ENCODE peak calls at places on chromosomes 6 and 20, in six cellular contexts. One of them, this sample, is unnamed.

GRCh38 chr6:87573307-87574024 is 16.3 kb downstream of the RARS2 start:
- DNase-seq in stimulated activated CD4-positive, alpha-beta T cell treated with anti-CD3 and anti-CD28 coated beads, Interleukin-1b, Interleukin-23, amount 100 ng/mL, for 4 hours: no peak
- DNase-seq in esophagus squamous epithelium: no peak
- DNase-seq in C1 segment of cervical spinal cord: no peak
- DNase-seq in globus pallidus: no peak
- DNase-seq in EL: no peak
- DNase-seq in this sample: no peak

GRCh38 chr20:61643631-61644386 is 391.7 kb downstream of the CDH4 start:
- DNase-seq in stimulated activated CD4-positive, alpha-beta T cell treated with anti-CD3 and anti-CD28 coated beads, Interleukin-1b, Interleukin-23, amount 100 ng/mL, for 4 hours: no peak
- DNase-seq in esophagus squamous epithelium: no peak
- DNase-seq in C1 segment of cervical spinal cord: no peak
- DNase-seq in globus pallidus: no peak
- DNase-seq in EL: no peak
- DNase-seq in this sample: no peak

GRCh38 chr6:114304304-114304887 is 38.4 kb downstream of the HS3ST5 start:
- DNase-seq in stimulated activated CD4-positive, alpha-beta T cell treated with anti-CD3 and anti-CD28 coated beads, Interleukin-1b, Interleukin-23, amount 100 ng/mL, for 4 hours: no peak
- DNase-seq in esophagus squamous epithelium: no peak
- DNase-seq in C1 segment of cervical spinal cord: no peak
- DNase-seq in globus pallidus: no peak
- DNase-seq in EL: peak
- DNase-seq in this sample: no peak

GRCh38 chr6:49607391-49607982 is 29.2 kb downstream of the RHAG start:
- DNase-seq in stimulated activated CD4-positive, alpha-beta T cell treated with anti-CD3 and anti-CD28 coated beads, Interleukin-1b, Interleukin-23, amount 100 ng/mL, for 4 hours: no peak
- DNase-seq in esophagus squamous epithelium: no peak
- DNase-seq in C1 segment of cervical spinal cord: no peak
- DNase-seq in globus pallidus: no peak
- DNase-seq in EL: no peak
- DNase-seq in this sample: no peak

GRCh38 chr6:140079328-140079727 is 704.9 kb upstream of the CITED2 start:
- DNase-seq in stimulated activated CD4-positive, alpha-beta T cell treated with anti-CD3 and anti-CD28 coated beads, Interleukin-1b, Interleukin-23, amount 100 ng/mL, for 4 hours: no peak
- DNase-seq in esophagus squamous epithelium: no peak
- DNase-seq in C1 segment of cervical spinal cord: no peak
- DNase-seq in globus pallidus: no peak
- DNase-seq in EL: peak
- DNase-seq in this sample: no peak

GRCh38 chr6:106614592-106615301 is 14.6 kb downstream of the RTN4IP1 start:
- DNase-seq in stimulated activated CD4-positive, alpha-beta T cell treated with anti-CD3 and anti-CD28 coated beads, Interleukin-1b, Interleukin-23, amount 100 ng/mL, for 4 hours: no peak
- DNase-seq in esophagus squamous epithelium: no peak
- DNase-seq in C1 segment of cervical spinal cord: no peak
- DNase-seq in globus pallidus: no peak
- DNase-seq in EL: no peak
- DNase-seq in this sample: no peak

GRCh38 chr6:18561006-18561750 is 174.0 kb downstream of the RNF144B start:
- DNase-seq in stimulated activated CD4-positive, alpha-beta T cell treated with anti-CD3 and anti-CD28 coated beads, Interleukin-1b, Interleukin-23, amount 100 ng/mL, for 4 hours: no peak
- DNase-seq in esophagus squamous epithelium: no peak
- DNase-seq in C1 segment of cervical spinal cord: no peak
- DNase-seq in globus pallidus: no peak
- DNase-seq in EL: no peak
- DNase-seq in this sample: no peak

GRCh38 chr20:31815408-31816188 is 3.6 kb upstream of the MYLK2 start:
- DNase-seq in stimulated activated CD4-positive, alpha-beta T cell treated with anti-CD3 and anti-CD28 coated beads, Interleukin-1b, Interleukin-23, amount 100 ng/mL, for 4 hours: no peak
- DNase-seq in esophagus squamous epithelium: no peak
- DNase-seq in C1 segment of cervical spinal cord: no peak
- DNase-seq in globus pallidus: no peak
- DNase-seq in EL: no peak
- DNase-seq in this sample: no peak

GRCh38 chr6:148590881-148591280 is 155.9 kb upstream of the UST start:
- DNase-seq in stimulated activated CD4-positive, alpha-beta T cell treated with anti-CD3 and anti-CD28 coated beads, Interleukin-1b, Interleukin-23, amount 100 ng/mL, for 4 hours: no peak
- DNase-seq in esophagus squamous epithelium: no peak
- DNase-seq in C1 segment of cervical spinal cord: no peak
- DNase-seq in globus pallidus: no peak
- DNase-seq in EL: no peak
- DNase-seq in this sample: no peak

GRCh38 chr20:45579184-45579583 is at the start of gene WFDC8:
- DNase-seq in stimulated activated CD4-positive, alpha-beta T cell treated with anti-CD3 and anti-CD28 coated beads, Interleukin-1b, Interleukin-23, amount 100 ng/mL, for 4 hours: no peak
- DNase-seq in esophagus squamous epithelium: no peak
- DNase-seq in C1 segment of cervical spinal cord: no peak
- DNase-seq in globus pallidus: no peak
- DNase-seq in EL: no peak
- DNase-seq in this sample: no peak

GRCh38 chr6:98547634-98548033 is 286.7 kb upstream of the POU3F2 start:
- DNase-seq in stimulated activated CD4-positive, alpha-beta T cell treated with anti-CD3 and anti-CD28 coated beads, Interleukin-1b, Interleukin-23, amount 100 ng/mL, for 4 hours: no peak
- DNase-seq in esophagus squamous epithelium: no peak
- DNase-seq in C1 segment of cervical spinal cord: peak
- DNase-seq in globus pallidus: no peak
- DNase-seq in EL: no peak
- DNase-seq in this sample: no peak

GRCh38 chr6:56595490-56596122 is 47.1 kb downstream of the DST start:
- DNase-seq in stimulated activated CD4-positive, alpha-beta T cell treated with anti-CD3 and anti-CD28 coated beads, Interleukin-1b, Interleukin-23, amount 100 ng/mL, for 4 hours: peak
- DNase-seq in esophagus squamous epithelium: no peak
- DNase-seq in C1 segment of cervical spinal cord: no peak
- DNase-seq in globus pallidus: peak
- DNase-seq in EL: peak
- DNase-seq in this sample: peak

GRCh38 chr6:112245511-112246203 is 8.7 kb downstream of the LAMA4 start:
- DNase-seq in stimulated activated CD4-positive, alpha-beta T cell treated with anti-CD3 and anti-CD28 coated beads, Interleukin-1b, Interleukin-23, amount 100 ng/mL, for 4 hours: no peak
- DNase-seq in esophagus squamous epithelium: no peak
- DNase-seq in C1 segment of cervical spinal cord: no peak
- DNase-seq in globus pallidus: no peak
- DNase-seq in EL: peak
- DNase-seq in this sample: no peak

GRCh38 chr6:142558785-142559184 is 257.0 kb downstream of the ADGRG6 start:
- DNase-seq in stimulated activated CD4-positive, alpha-beta T cell treated with anti-CD3 and anti-CD28 coated beads, Interleukin-1b, Interleukin-23, amount 100 ng/mL, for 4 hours: no peak
- DNase-seq in esophagus squamous epithelium: no peak
- DNase-seq in C1 segment of cervical spinal cord: no peak
- DNase-seq in globus pallidus: no peak
- DNase-seq in EL: no peak
- DNase-seq in this sample: no peak

This sample was measured in activated T-cell treated with anti-CD3 and anti-CD28 coated beads for 4 hours.